ENCODE peak calls at places on chromosomes 5 and 9, in six cellular contexts. One of them, this sample, is unnamed.

GRCh38 chr9:21688108-21689102 is 114.0 kb upstream of the MTAP start:
- DNase-seq in transverse colon: no peak
- DNase-seq in T-helper 9 cell: no peak
- DNase-seq in hippocampal formation: no peak
- DNase-seq in fibroblast of the aortic adventitia: peak
- DNase-seq in fibroblast of mammary gland: peak
- DNase-seq in this sample: peak

GRCh38 chr9:80144856-80145255 is 573.1 kb downstream of the TLE4 start:
- DNase-seq in fibroblast of the aortic adventitia: no peak
- DNase-seq in T-helper 9 cell: no peak
- DNase-seq in hippocampal formation: no peak
- DNase-seq in fibroblast of mammary gland: no peak
- DNase-seq in transverse colon: no peak
- DNase-seq in this sample: no peak

GRCh38 chr9:113998529-113999255 is 79.4 kb downstream of the AMBP start:
- DNase-seq in fibroblast of mammary gland: peak
- DNase-seq in fibroblast of the aortic adventitia: peak
- DNase-seq in hippocampal formation: no peak
- DNase-seq in transverse colon: no peak
- DNase-seq in T-helper 9 cell: no peak
- DNase-seq in this sample: no peak

GRCh38 chr9:135523521-135524129 is 2.4 kb downstream of the LCN1 start:
- DNase-seq in fibroblast of the aortic adventitia: no peak
- DNase-seq in fibroblast of mammary gland: no peak
- DNase-seq in T-helper 9 cell: no peak
- DNase-seq in hippocampal formation: no peak
- DNase-seq in transverse colon: no peak
- DNase-seq in this sample: peak

GRCh38 chr5:62790348-62790747 is 211.7 kb downstream of the LRRC70 start:
- DNase-seq in hippocampal formation: no peak
- DNase-seq in fibroblast of the aortic adventitia: peak
- DNase-seq in T-helper 9 cell: no peak
- DNase-seq in fibroblast of mammary gland: peak
- DNase-seq in transverse colon: no peak
- DNase-seq in this sample: no peak

GRCh38 chr5:96934291-96934694 is 1.6 kb upstream of the LNPEP start:
- DNase-seq in hippocampal formation: no peak
- DNase-seq in transverse colon: peak
- DNase-seq in T-helper 9 cell: no peak
- DNase-seq in fibroblast of mammary gland: peak
- DNase-seq in fibroblast of the aortic adventitia: peak
- DNase-seq in this sample: no peak

GRCh38 chr5:167261309-167262100 is 1029.9 kb upstream of the WWC1 start:
- DNase-seq in T-helper 9 cell: no peak
- DNase-seq in fibroblast of mammary gland: peak
- DNase-seq in hippocampal formation: no peak
- DNase-seq in transverse colon: no peak
- DNase-seq in fibroblast of the aortic adventitia: peak
- DNase-seq in this sample: no peak

GRCh38 chr5:74562116-74562515 is 78.4 kb downstream of the ENC1 start:
- DNase-seq in T-helper 9 cell: no peak
- DNase-seq in hippocampal formation: no peak
- DNase-seq in transverse colon: no peak
- DNase-seq in fibroblast of mammary gland: peak
- DNase-seq in fibroblast of the aortic adventitia: no peak
- DNase-seq in this sample: no peak

GRCh38 chr9:136626740-136627642 is 35.7 kb upstream of the EGFL7 start:
- DNase-seq in fibroblast of the aortic adventitia: no peak
- DNase-seq in transverse colon: peak
- DNase-seq in fibroblast of mammary gland: no peak
- DNase-seq in T-helper 9 cell: no peak
- DNase-seq in hippocampal formation: no peak
- DNase-seq in this sample: no peak

GRCh38 chr5:81486711-81487110 is 92.8 kb upstream of the ACOT12 start:
- DNase-seq in fibroblast of mammary gland: no peak
- DNase-seq in transverse colon: no peak
- DNase-seq in fibroblast of the aortic adventitia: peak
- DNase-seq in hippocampal formation: no peak
- DNase-seq in T-helper 9 cell: no peak
- DNase-seq in this sample: no peak

GRCh38 chr5:115419794-115420585 is 123.5 kb upstream of the CCDC112 start:
- DNase-seq in fibroblast of mammary gland: peak
- DNase-seq in T-helper 9 cell: no peak
- DNase-seq in fibroblast of the aortic adventitia: peak
- DNase-seq in hippocampal formation: no peak
- DNase-seq in transverse colon: no peak
- DNase-seq in this sample: no peak

GRCh38 chr5:151553695-151554094 is 37.4 kb downstream of the FAT2 start:
- DNase-seq in fibroblast of mammary gland: no peak
- DNase-seq in T-helper 9 cell: no peak
- DNase-seq in transverse colon: no peak
- DNase-seq in hippocampal formation: no peak
- DNase-seq in fibroblast of the aortic adventitia: no peak
- DNase-seq in this sample: no peak

GRCh38 chr5:133445744-133446143 is 166.6 kb downstream of the FSTL4 start:
- DNase-seq in fibroblast of mammary gland: no peak
- DNase-seq in T-helper 9 cell: no peak
- DNase-seq in transverse colon: peak
- DNase-seq in fibroblast of the aortic adventitia: no peak
- DNase-seq in hippocampal formation: no peak
- DNase-seq in this sample: no peak